ENCODE peak calls at places on chromosome 17, in eight cellular contexts. B, R, T, J, O, Z, Y and C are unnamed samples.

GRCh38 chr17:47810200-47810821 is 11.3 kb downstream of the OSBPL7 start:
- DNase-seq in B (no peak), R (no peak), T (peak; percentile 40), J (no peak), O (no peak), Z (no peak), Y (peak; percentile 68), C (no peak)

GRCh38 chr17:34757106-34757505 is 177.7 kb downstream of the TMEM132E start:
- DNase-seq in B (no peak), R (no peak), T (no peak), J (no peak), O (no peak), Z (no peak), Y (no peak), C (no peak)

GRCh38 chr17:63843387-63844292 is 1.2 kb upstream of the SMARCD2 start:
- DNase-seq in B (no peak), R (no peak), T (peak; percentile 18), J (no peak), O (no peak), Z (no peak), Y (peak; percentile 75), C (no peak)

GRCh38 chr17:10513284-10514067 is 4.9 kb downstream of the MYH1 start:
- DNase-seq in B (no peak), R (no peak), T (no peak), J (no peak), O (no peak), Z (no peak), Y (no peak), C (no peak)

GRCh38 chr17:74790206-74791066 is 14.3 kb upstream of the NAT9 start:
- DNase-seq in B (no peak), R (no peak), T (no peak), J (no peak), O (no peak), Z (no peak), Y (no peak), C (no peak)

GRCh38 chr17:68054296-68054900 is 18.9 kb downstream of the KPNA2 start:
- DNase-seq in B (no peak), R (no peak), T (peak; percentile 46), J (no peak), O (no peak), Z (no peak), Y (no peak), C (no peak)

GRCh38 chr17:14593956-14594355 is 293.1 kb downstream of the HS3ST3B1 start:
- DNase-seq in B (no peak), R (no peak), T (no peak), J (no peak), O (no peak), Z (no peak), Y (no peak), C (no peak)

GRCh38 chr17:7935859-7936258 is 3.9 kb downstream of the CNTROB start:
- DNase-seq in B (no peak), R (no peak), T (no peak), J (no peak), O (no peak), Z (no peak), Y (no peak), C (no peak)

GRCh38 chr17:35569405-35569804 is 8.8 kb upstream of the SLFN14 start:
- DNase-seq in B (no peak), R (no peak), T (no peak), J (no peak), O (no peak), Z (no peak), Y (no peak), C (no peak)

GRCh38 chr17:62966426-62967110 is 533 bp downstream of the TANC2 start:
- DNase-seq in B (no peak), R (peak; percentile 24), T (no peak), J (peak; percentile 80), O (peak; percentile 3), Z (no peak), Y (no peak), C (no peak)

GRCh38 chr17:8922451-8922850 is 43.1 kb downstream of the PIK3R5 start:
- DNase-seq in B (no peak), R (no peak), T (peak; percentile 85), J (no peak), O (no peak), Z (no peak), Y (peak; percentile 91), C (no peak)

GRCh38 chr17:82913304-82914043 is 73.7 kb upstream of the ZNF750 start:
- DNase-seq in B (no peak), R (no peak), T (no peak), J (no peak), O (no peak), Z (no peak), Y (no peak), C (peak; percentile 24)

GRCh38 chr17:32142857-32143524 is 689 bp downstream of the RHOT1 start:
- DNase-seq in B (peak; percentile 12), R (peak; percentile 38), T (no peak), J (peak; percentile 53), O (no peak), Z (no peak), Y (peak; percentile 43), C (peak; percentile 45)